ENCODE peak calls at places on chromosome 6, in six cellular contexts. One of them, this sample, is unnamed.

GRCh38 chr6:90402831-90403192 is 106.2 kb upstream of the BACH2 start:
- DNase-seq in EH: no peak
- DNase-seq in CD8-positive, alpha-beta memory T cell: no peak
- DNase-seq in activated naive CD4-positive, alpha-beta T cell treated with Interleukin-2 at 50 U/mL for 16 hours: no peak
- DNase-seq in GM12865: no peak
- DNase-seq in pancreas: no peak
- DNase-seq in this sample: no peak

GRCh38 chr6:149062653-149063348 is 254.7 kb upstream of the TAB2 start:
- DNase-seq in EH: no peak
- DNase-seq in CD8-positive, alpha-beta memory T cell: no peak
- DNase-seq in activated naive CD4-positive, alpha-beta T cell treated with Interleukin-2 at 50 U/mL for 16 hours: no peak
- DNase-seq in GM12865: peak
- DNase-seq in pancreas: no peak
- DNase-seq in this sample: no peak

GRCh38 chr6:27720607-27721580 is 191.3 kb downstream of the OR2B2 start:
- DNase-seq in EH: peak
- DNase-seq in CD8-positive, alpha-beta memory T cell: no peak
- DNase-seq in activated naive CD4-positive, alpha-beta T cell treated with Interleukin-2 at 50 U/mL for 16 hours: peak
- DNase-seq in GM12865: peak
- DNase-seq in pancreas: no peak
- DNase-seq in this sample: no peak

GRCh38 chr6:99993533-99994251 is at the start of gene MCHR2:
- DNase-seq in EH: no peak
- DNase-seq in CD8-positive, alpha-beta memory T cell: no peak
- DNase-seq in activated naive CD4-positive, alpha-beta T cell treated with Interleukin-2 at 50 U/mL for 16 hours: no peak
- DNase-seq in GM12865: no peak
- DNase-seq in pancreas: no peak
- DNase-seq in this sample: no peak

GRCh38 chr6:28802417-28803336 is 121.1 kb downstream of the TRIM27 start:
- DNase-seq in EH: peak
- DNase-seq in CD8-positive, alpha-beta memory T cell: no peak
- DNase-seq in activated naive CD4-positive, alpha-beta T cell treated with Interleukin-2 at 50 U/mL for 16 hours: no peak
- DNase-seq in GM12865: peak
- DNase-seq in pancreas: no peak
- DNase-seq in this sample: no peak

GRCh38 chr6:165722022-165722421 is 59.0 kb upstream of the PDE10A start:
- DNase-seq in EH: no peak
- DNase-seq in CD8-positive, alpha-beta memory T cell: no peak
- DNase-seq in activated naive CD4-positive, alpha-beta T cell treated with Interleukin-2 at 50 U/mL for 16 hours: no peak
- DNase-seq in GM12865: no peak
- DNase-seq in pancreas: no peak
- DNase-seq in this sample: no peak

GRCh38 chr6:41966961-41967311 is 25.3 kb upstream of the CCND3 start:
- DNase-seq in EH: peak
- DNase-seq in CD8-positive, alpha-beta memory T cell: no peak
- DNase-seq in activated naive CD4-positive, alpha-beta T cell treated with Interleukin-2 at 50 U/mL for 16 hours: no peak
- DNase-seq in GM12865: no peak
- DNase-seq in pancreas: no peak
- DNase-seq in this sample: no peak

GRCh38 chr6:20708367-20709124 is 174.3 kb downstream of the CDKAL1 start:
- DNase-seq in EH: no peak
- DNase-seq in CD8-positive, alpha-beta memory T cell: no peak
- DNase-seq in activated naive CD4-positive, alpha-beta T cell treated with Interleukin-2 at 50 U/mL for 16 hours: no peak
- DNase-seq in GM12865: peak
- DNase-seq in pancreas: no peak
- DNase-seq in this sample: peak

GRCh38 chr6:137729866-137730629 is 137.0 kb upstream of the TNFAIP3 start:
- DNase-seq in EH: peak
- DNase-seq in CD8-positive, alpha-beta memory T cell: no peak
- DNase-seq in activated naive CD4-positive, alpha-beta T cell treated with Interleukin-2 at 50 U/mL for 16 hours: no peak
- DNase-seq in GM12865: no peak
- DNase-seq in pancreas: no peak
- DNase-seq in this sample: no peak

GRCh38 chr6:82363368-82364086 is at the start of gene TPBG:
- DNase-seq in EH: peak
- DNase-seq in CD8-positive, alpha-beta memory T cell: no peak
- DNase-seq in activated naive CD4-positive, alpha-beta T cell treated with Interleukin-2 at 50 U/mL for 16 hours: peak
- DNase-seq in GM12865: peak
- DNase-seq in pancreas: peak
- DNase-seq in this sample: no peak

GRCh38 chr6:13383280-13384163 is 55.2 kb upstream of the TBC1D7 start:
- DNase-seq in EH: no peak
- DNase-seq in CD8-positive, alpha-beta memory T cell: peak
- DNase-seq in activated naive CD4-positive, alpha-beta T cell treated with Interleukin-2 at 50 U/mL for 16 hours: no peak
- DNase-seq in GM12865: peak
- DNase-seq in pancreas: peak
- DNase-seq in this sample: peak

GRCh38 chr6:166626177-166627038 is 643 bp downstream of the RPS6KA2 start:
- DNase-seq in EH: peak
- DNase-seq in CD8-positive, alpha-beta memory T cell: peak
- DNase-seq in activated naive CD4-positive, alpha-beta T cell treated with Interleukin-2 at 50 U/mL for 16 hours: peak
- DNase-seq in GM12865: peak
- DNase-seq in pancreas: no peak
- DNase-seq in this sample: peak

GRCh38 chr6:169723991-169724553 is at the start of gene PHF10:
- DNase-seq in EH: peak
- DNase-seq in CD8-positive, alpha-beta memory T cell: peak
- DNase-seq in activated naive CD4-positive, alpha-beta T cell treated with Interleukin-2 at 50 U/mL for 16 hours: peak
- DNase-seq in GM12865: peak
- DNase-seq in pancreas: peak
- DNase-seq in this sample: peak

GRCh38 chr6:74066168-74066871 is 370.3 kb downstream of the CD109 start:
- DNase-seq in EH: peak
- DNase-seq in CD8-positive, alpha-beta memory T cell: no peak
- DNase-seq in activated naive CD4-positive, alpha-beta T cell treated with Interleukin-2 at 50 U/mL for 16 hours: no peak
- DNase-seq in GM12865: no peak
- DNase-seq in pancreas: no peak
- DNase-seq in this sample: no peak

GRCh38 chr6:44386929-44387345 is 569 bp upstream of the CDC5L start:
- DNase-seq in EH: peak
- DNase-seq in CD8-positive, alpha-beta memory T cell: no peak
- DNase-seq in activated naive CD4-positive, alpha-beta T cell treated with Interleukin-2 at 50 U/mL for 16 hours: no peak
- DNase-seq in GM12865: peak
- DNase-seq in pancreas: peak
- DNase-seq in this sample: no peak

This sample was measured in central memory CD4-positive, alpha-beta T cell.